ENCODE peak calls at places on chromosomes 13 and 19, in five cellular contexts. G, N, Y, L and U are unnamed samples.

GRCh38 chr13:19672990-19673389 is 39.5 kb downstream of the MPHOSPH8 start:
- DNase-seq in G (no peak), N (no peak), Y (no peak), L (no peak), U (no peak)

GRCh38 chr19:33210266-33210940 is 15.2 kb downstream of the SLC7A10 start:
- DNase-seq in G (no peak), N (no peak), Y (no peak), L (no peak), U (no peak)

GRCh38 chr19:46951236-46951986 is 68.2 kb upstream of the NPAS1 start:
- DNase-seq in G (no peak), N (no peak), Y (no peak), L (no peak), U (no peak)

GRCh38 chr13:53821632-53822031 is 793.0 kb downstream of the OLFM4 start:
- DNase-seq in G (no peak), N (peak; percentile 44), Y (no peak), L (no peak), U (no peak)

GRCh38 chr19:40724848-40725247 is 7.9 kb downstream of the ITPKC start:
- DNase-seq in G (no peak), N (no peak), Y (no peak), L (no peak), U (no peak)

GRCh38 chr19:39197808-39198207 is 1.0 kb downstream of the NCCRP1 start:
- DNase-seq in G (no peak), N (no peak), Y (no peak), L (no peak), U (no peak)

GRCh38 chr19:40467007-40467565 is 285 bp downstream of the SPTBN4 start:
- DNase-seq in G (peak; percentile 50), N (peak; percentile 82), Y (no peak), L (no peak), U (no peak)

GRCh38 chr13:45717324-45717723 is 15.2 kb downstream of the CBY2 start:
- DNase-seq in G (no peak), N (no peak), Y (no peak), L (no peak), U (no peak)

GRCh38 chr19:53994811-53995210 is 3.4 kb downstream of the CACNG6 start:
- DNase-seq in G (no peak), N (no peak), Y (no peak), L (no peak), U (no peak)

GRCh38 chr13:45336025-45336800 is 4.8 kb downstream of the TPT1 start:
- DNase-seq in G (no peak), N (no peak), Y (no peak), L (no peak), U (no peak)

GRCh38 chr13:113110852-113111315 is 5.3 kb downstream of the F7 start:
- DNase-seq in G (peak; percentile 19), N (no peak), Y (no peak), L (no peak), U (peak; percentile 39)

GRCh38 chr19:2166741-2167738 is 3.3 kb downstream of the DOT1L start:
- DNase-seq in G (peak; percentile 92), N (peak; percentile 88), Y (peak; percentile 86), L (peak; percentile 35), U (peak; percentile 93)

GRCh38 chr19:22532388-22533310 is 101.5 kb upstream of the ZNF492 start:
- DNase-seq in G (peak; percentile 68), N (no peak), Y (peak; percentile 68), L (peak; percentile 95), U (no peak)

GRCh38 chr13:46575321-46575721 is 22.4 kb downstream of the LRCH1 start:
- DNase-seq in G (no peak), N (no peak), Y (no peak), L (no peak), U (no peak)

GRCh38 chr19:55958356-55958755 is 10.7 kb downstream of the NLRP8 start:
- DNase-seq in G (no peak), N (no peak), Y (no peak), L (no peak), U (no peak)

DNA sequence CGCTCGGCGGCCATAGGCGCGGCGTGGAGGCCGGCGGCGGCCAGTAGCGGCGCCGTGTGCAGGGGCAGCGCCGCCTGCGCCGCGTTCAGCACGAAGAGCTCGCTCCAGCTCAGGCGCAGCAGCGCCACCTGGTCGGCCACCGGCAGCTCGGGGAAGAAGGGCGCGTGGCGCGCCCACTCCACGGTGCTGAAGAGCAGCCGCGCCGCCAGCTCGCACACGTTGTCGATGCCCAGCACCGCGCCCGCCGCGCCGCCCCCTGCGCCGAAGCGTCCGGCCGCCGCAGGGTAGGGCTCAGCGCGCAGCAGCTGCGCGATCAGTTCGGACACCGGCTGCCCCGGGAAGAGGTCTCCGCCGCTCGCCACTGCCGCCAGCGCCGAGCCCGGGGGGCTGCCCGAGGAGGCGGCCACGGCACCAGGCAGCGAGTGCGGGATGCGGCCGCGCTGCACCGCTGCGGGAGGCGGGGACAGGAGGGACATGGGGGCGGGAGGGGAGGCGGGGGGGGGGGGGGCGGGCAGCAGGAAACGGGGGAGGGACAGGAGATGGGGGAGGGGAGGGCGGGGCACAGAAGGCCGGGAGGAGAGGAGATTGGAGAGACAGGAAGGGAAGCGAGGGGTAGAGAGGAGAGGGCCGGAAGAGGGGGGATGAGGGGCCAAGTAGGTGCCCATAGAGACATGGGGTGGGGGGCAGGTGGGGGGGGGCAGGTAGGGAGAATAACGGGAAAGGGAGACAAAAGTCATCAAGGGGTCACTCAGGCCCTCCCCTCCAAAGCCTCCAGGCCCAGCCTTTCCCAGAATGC is 9.8 kb downstream of the OCEL1 start:
- DNase-seq in G (peak; percentile 88), N (peak; percentile 96), Y (peak; percentile 60), L (no peak), U (no peak)
- H3K36me3 ChIP-seq in G (peaks cover 61% of the 10 kb centered on the region), N (peaks cover 9% of the 10 kb centered on the region), Y (peaks cover 26% of the 10 kb centered on the region), L (peaks cover 28% of the 10 kb centered on the region), U (peaks cover 41% of the 10 kb centered on the region)

DNA sequence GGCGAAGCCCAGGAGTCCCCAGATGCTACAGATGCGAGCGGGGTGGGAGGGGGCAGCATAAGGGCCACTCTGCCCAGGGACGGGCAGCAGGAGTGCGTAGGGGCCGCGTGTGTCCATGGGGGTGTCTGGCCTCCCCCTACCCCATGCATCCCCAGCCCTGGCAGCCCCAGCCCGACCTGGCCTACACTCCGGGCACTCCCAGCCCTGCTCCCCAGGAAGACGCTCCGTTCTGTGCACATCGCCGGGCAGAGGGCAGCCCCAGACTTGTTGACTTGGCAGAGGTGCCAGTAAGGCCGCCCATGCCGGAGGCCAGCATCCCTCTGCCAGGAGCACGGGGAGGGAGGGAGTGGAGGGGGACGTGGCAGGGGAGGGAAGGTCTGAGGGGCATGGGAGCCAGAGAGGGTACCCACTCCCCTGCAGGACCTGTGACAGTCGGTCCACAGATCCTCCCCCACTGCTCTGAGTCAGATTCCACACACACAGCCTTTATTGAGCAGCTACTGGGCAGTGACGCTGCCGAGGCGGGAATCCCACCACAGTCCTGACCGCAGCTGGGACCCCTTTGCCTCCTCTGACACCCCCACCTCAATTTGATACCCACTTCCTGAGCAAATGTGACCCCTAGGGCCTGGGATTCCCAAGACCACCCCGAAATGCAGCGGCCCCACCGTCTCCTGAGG is 1.8 kb upstream of the NKPD1 start:
- DNase-seq in G (no peak), N (no peak), Y (no peak), L (no peak), U (no peak)
- H3K4me1 ChIP-seq in G (peaks cover 20% of the 10 kb centered on the region), N (peaks cover 20% of the 10 kb centered on the region), Y (no peaks in the 10 kb centered on the region), L (no peaks in the 10 kb centered on the region), U (peaks cover 73% of the 10 kb centered on the region)

DNA sequence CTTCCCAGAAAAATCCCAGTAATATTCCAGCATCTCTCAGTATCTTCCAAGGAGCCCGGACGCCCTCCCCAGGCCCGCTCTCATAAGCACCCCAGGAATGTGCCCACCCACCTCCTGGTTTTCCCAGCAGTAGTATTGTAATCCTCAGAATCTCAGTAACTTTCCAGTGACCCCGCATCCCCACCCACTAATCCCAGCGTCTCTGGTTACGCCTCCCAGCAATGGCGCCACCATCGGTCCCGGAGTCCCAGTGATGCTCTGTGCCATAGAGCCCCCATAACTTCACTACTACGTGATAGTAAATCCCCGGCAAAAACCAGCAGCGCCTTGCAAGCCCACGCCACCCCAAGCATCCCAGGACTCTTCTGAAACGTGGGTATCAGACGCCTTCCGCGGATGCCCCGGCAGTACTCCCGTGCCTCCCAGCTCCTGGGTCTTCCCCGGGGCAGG is 961 bp upstream of the PNPLA6 start:
- DNase-seq in G (peak; percentile 61), N (no peak), Y (peak; percentile 86), L (peak; percentile 59), U (no peak)
- TF ChIP-seq CTCF in G (no peak), N (no peak), Y (no peak), L (no peak), U (no peak)

GRCh38 chr13:49711218-49711863 is 20.1 kb upstream of the EBPL start:
- DNase-seq in G (no peak), N (no peak), Y (no peak), L (no peak), U (no peak)
- H3K36me3 ChIP-seq in G (peaks cover 47% of the 10 kb centered on the region), N (peaks cover 26% of the 10 kb centered on the region), Y (peaks cover 40% of the 10 kb centered on the region), L (peaks cover 6% of the 10 kb centered on the region), U (peaks cover 51% of the 10 kb centered on the region)

GRCh38 chr19:1103691-1104451 is at the start of gene GPX4:
- DNase-seq in G (peak; percentile 99), N (peak; percentile 99), Y (peak; percentile 99), L (peak; percentile 95), U (peak; percentile 100)
- H3K4me1 ChIP-seq in G (peaks cover 67% of the 10 kb centered on the region), N (peaks cover 77% of the 10 kb centered on the region), Y (peaks cover 52% of the 10 kb centered on the region), L (peaks cover 30% of the 10 kb centered on the region), U (peaks cover 78% of the 10 kb centered on the region)